ENCODE peak calls at places on chromosomes 5 and 9, in five cellular contexts. N, X, H, U and W are unnamed samples.
A peak's percentile ranks its signal among the peaks of the same experiment; 100 is the strongest.

GRCh38 chr9:136052991-136053756 is 41.9 kb downstream of the NACC2 start:
- DNase-seq in N (no peak), X (no peak), H (no peak), U (peak; percentile 21), W (no peak)

GRCh38 chr5:173663810-173664526 is 47.5 kb upstream of the BOD1 start:
- DNase-seq in N (no peak), X (peak; percentile 64), H (peak; percentile 48), U (no peak), W (peak; percentile 17)

GRCh38 chr9:121945849-121946248 is 147.3 kb downstream of the TTLL11 start:
- DNase-seq in N (no peak), X (no peak), H (peak; percentile 56), U (peak; percentile 69), W (no peak)

GRCh38 chr9:24912767-24913166 is 367.1 kb upstream of the IZUMO3 start:
- DNase-seq in N (no peak), X (no peak), H (no peak), U (no peak), W (no peak)

GRCh38 chr9:109341561-109341960 is 20.7 kb upstream of the EPB41L4B start:
- DNase-seq in N (no peak), X (no peak), H (no peak), U (no peak), W (no peak)

GRCh38 chr5:122346897-122347581 is 35.0 kb downstream of the SNCAIP start:
- DNase-seq in N (no peak), X (no peak), H (no peak), U (peak; percentile 64), W (no peak)

GRCh38 chr9:100579665-100580064 is 1.8 kb downstream of the CAVIN4 start:
- DNase-seq in N (peak; percentile 65), X (peak; percentile 64), H (peak; percentile 28), U (no peak), W (no peak)

GRCh38 chr9:134325096-134325812 is 1.0 kb upstream of the RXRA start:
- DNase-seq in N (peak; percentile 38), X (peak; percentile 50), H (peak; percentile 50), U (peak; percentile 53), W (no peak)

GRCh38 chr9:108963459-108964143 is 29.4 kb downstream of the ABITRAM start:
- DNase-seq in N (no peak), X (peak; percentile 29), H (peak; percentile 22), U (peak; percentile 15), W (no peak)

GRCh38 chr9:21831841-21832509 is 29.5 kb downstream of the MTAP start:
- DNase-seq in N (peak; percentile 94), X (peak; percentile 78), H (peak; percentile 98), U (peak; percentile 84), W (no peak)

GRCh38 chr5:54311178-54311811 is 922 bp upstream of the ARL15 start:
- DNase-seq in N (peak; percentile 39), X (peak; percentile 41), H (peak; percentile 28), U (no peak), W (no peak)

GRCh38 chr5:119190470-119190869 is 119.6 kb downstream of the DMXL1 start:
- DNase-seq in N (no peak), X (no peak), H (no peak), U (no peak), W (peak; percentile 12)

GRCh38 chr9:83027153-83027867 is 35.6 kb downstream of the RASEF start:
- DNase-seq in N (peak; percentile 96), X (peak; percentile 40), H (peak; percentile 88), U (peak; percentile 80), W (no peak)

GRCh38 chr5:31355337-31355736 is 161.9 kb downstream of the CDH6 start:
- DNase-seq in N (no peak), X (peak; percentile 23), H (no peak), U (no peak), W (no peak)

GRCh38 chr9:98323051-98323830 is 67.8 kb upstream of the TBC1D2 start:
- DNase-seq in N (no peak), X (no peak), H (no peak), U (no peak), W (no peak)

GRCh38 chr9:123893831-123894460 is 36.0 kb downstream of the DENND1A start:
- DNase-seq in N (peak; percentile 19), X (peak; percentile 30), H (peak; percentile 69), U (peak; percentile 29), W (no peak)

GRCh38 chr9:130208600-130209347 is 36.6 kb downstream of the NCS1 start:
- DNase-seq in N (no peak), X (no peak), H (peak; percentile 27), U (no peak), W (no peak)

GRCh38 chr9:137306546-137307254 is 4.6 kb upstream of the NRARP start:
- DNase-seq in N (no peak), X (no peak), H (no peak), U (no peak), W (no peak)

GRCh38 chr5:149492781-149493180 is 58.5 kb downstream of the CSNK1A1 start:
- DNase-seq in N (no peak), X (no peak), H (no peak), U (no peak), W (no peak)

GRCh38 chr5:36199620-36200019 is 42.1 kb downstream of the NADK2 start:
- DNase-seq in N (peak; percentile 76), X (peak; percentile 82), H (peak; percentile 35), U (peak; percentile 35), W (no peak)

GRCh38 chr5:169291877-169292276 is 9.1 kb downstream of the SLIT3 start:
- DNase-seq in N (no peak), X (no peak), H (no peak), U (no peak), W (no peak)

GRCh38 chr5:96079075-96079474 is 117.4 kb upstream of the ELL2 start:
- DNase-seq in N (peak; percentile 96), X (peak; percentile 85), H (peak; percentile 97), U (peak; percentile 91), W (no peak)

GRCh38 chr9:16830806-16831205 is 39.7 kb downstream of the BNC2 start:
- DNase-seq in N (no peak), X (no peak), H (no peak), U (no peak), W (no peak)

GRCh38 chr9:16825971-16826370 is 44.5 kb downstream of the BNC2 start:
- DNase-seq in N (peak; percentile 88), X (peak; percentile 57), H (peak; percentile 76), U (peak; percentile 87), W (no peak)

GRCh38 chr9:16825364-16825763 is 45.1 kb downstream of the BNC2 start:
- DNase-seq in N (peak; percentile 25), X (peak; percentile 54), H (peak; percentile 43), U (peak; percentile 76), W (no peak)

GRCh38 chr9:16832101-16832500 is 38.4 kb downstream of the BNC2 start:
- DNase-seq in N (no peak), X (no peak), H (no peak), U (no peak), W (no peak)

DNA sequence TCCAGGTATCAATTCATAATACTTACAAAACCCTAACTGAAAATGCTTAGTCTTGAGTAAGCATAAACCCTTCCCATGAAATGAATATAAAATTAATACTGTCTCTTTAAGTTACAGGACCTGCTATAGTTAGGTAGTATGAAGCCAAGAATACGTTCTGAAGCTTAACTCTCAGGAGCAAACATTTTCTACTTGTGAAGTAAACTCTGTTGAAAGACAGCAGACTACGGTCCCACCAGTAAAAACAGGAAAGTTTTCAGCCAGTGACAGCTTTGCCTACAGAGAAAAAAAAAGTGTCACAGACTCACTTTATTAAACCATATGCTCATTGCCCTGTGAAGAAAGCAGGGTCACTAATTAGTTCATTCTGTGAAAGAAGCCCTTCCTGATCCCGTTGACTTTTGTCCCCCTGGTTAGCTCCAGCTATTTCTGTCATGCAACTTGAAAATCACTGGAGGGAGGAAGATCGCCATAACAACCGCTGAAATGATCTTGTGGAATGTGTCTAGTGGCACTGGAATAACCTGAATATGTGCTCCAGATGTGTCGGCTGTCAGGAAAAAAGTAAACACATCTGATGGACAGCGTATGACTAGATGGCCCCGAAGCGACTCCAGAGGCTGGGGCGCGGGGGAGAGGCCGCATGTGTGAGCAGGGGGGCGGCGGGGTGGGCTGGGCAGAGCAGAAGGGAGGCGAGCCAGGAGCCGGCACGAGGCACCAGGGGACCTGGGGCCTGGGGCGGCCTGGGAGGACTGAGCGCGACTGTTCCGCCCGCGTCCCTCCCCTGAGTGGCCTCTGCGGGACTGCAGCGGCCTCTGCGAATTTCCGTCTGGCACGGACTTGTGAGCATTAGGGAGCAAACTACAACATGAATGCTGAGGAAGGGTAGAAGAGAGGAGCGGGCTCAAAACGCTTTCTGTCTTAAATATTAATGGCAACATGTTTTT is 41.9 kb downstream of the BNC2 start:
- DNase-seq in N (peak; percentile 59), X (peak; percentile 41), H (peak; percentile 47), U (peak; percentile 90), W (no peak)
- H3K4me3 ChIP-seq in N (peak overlapping the region; percentile 37), X (no peak overlapping the region), H (peak overlapping the region; percentile 33), U (peak overlapping the region; percentile 48), W (no peak overlapping the region)

GRCh38 chr5:5421961-5422818 is at the start of gene ICE1:
- DNase-seq in N (peak; percentile 94), X (peak; percentile 99), H (peak; percentile 99), U (peak; percentile 98), W (peak; percentile 97)

GRCh38 chr5:5422819-5423515 is 490 bp downstream of the ICE1 start:
- DNase-seq in N (no peak), X (no peak), H (no peak), U (no peak), W (no peak)

GRCh38 chr5:5420251-5420650 is 2.2 kb upstream of the ICE1 start:
- DNase-seq in N (no peak), X (no peak), H (no peak), U (no peak), W (no peak)

GRCh38 chr5:5421149-5421960 is 1.1 kb upstream of the ICE1 start:
- DNase-seq in N (peak; percentile 32), X (peak; percentile 25), H (no peak), U (peak; percentile 10), W (peak; percentile 47)

GRCh38 chr5:5424736-5425135 is 2.3 kb downstream of the ICE1 start:
- DNase-seq in N (peak; percentile 41), X (no peak), H (peak; percentile 70), U (no peak), W (no peak)
- H3K4me3 ChIP-seq in N (no peak overlapping the region), X (no peak overlapping the region), H (no peak overlapping the region), U (no peak overlapping the region), W (no peak overlapping the region)

DNA sequence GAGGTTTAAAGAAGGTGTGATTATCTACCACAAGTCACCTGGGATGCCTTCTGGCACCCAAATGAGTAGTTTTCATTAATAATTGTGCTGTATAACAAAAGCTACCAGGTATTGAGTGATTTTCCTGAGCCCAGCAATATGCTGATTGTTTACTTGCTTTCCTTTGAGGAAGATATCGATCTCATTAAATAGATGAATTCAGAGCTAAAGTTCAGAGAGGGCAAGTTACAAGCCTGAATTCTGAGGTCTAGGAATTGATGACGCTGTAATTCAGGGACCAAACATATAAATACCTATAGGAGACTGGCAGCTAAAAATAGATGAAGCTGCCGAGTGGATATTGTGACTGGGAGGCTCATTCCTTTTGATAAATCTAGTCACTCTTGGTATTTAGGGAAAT is 1.1 kb downstream of the ERCC6L2 start:
- DNase-seq in N (no peak), X (peak; percentile 10), H (peak; percentile 33), U (peak; percentile 14), W (no peak)
- H3K4me3 ChIP-seq in N (no peak overlapping the region), X (no peak overlapping the region), H (no peak overlapping the region), U (no peak overlapping the region), W (no peak overlapping the region)

GRCh38 chr5:14009575-14009974 is 65.1 kb upstream of the DNAH5 start:
- DNase-seq in N (no peak), X (no peak), H (no peak), U (no peak), W (no peak)
- H3K4me3 ChIP-seq in N (no peak overlapping the region), X (no peak overlapping the region), H (no peak overlapping the region), U (no peak overlapping the region), W (no peak overlapping the region)